ENCODE peak calls at places on chromosomes 13 and 19, in six cellular contexts. One of them, this sample, is unnamed.
A peak's percentile ranks its signal among the peaks of the same experiment; 100 is the strongest.

GRCh38 chr13:73141292-73141771 is 82.5 kb downstream of the KLF5 start:
- DNase-seq in fibroblast of villous mesenchyme: no peak
- DNase-seq in cardiac muscle cell: peak; percentile 16
- DNase-seq in lower leg skin: no peak
- DNase-seq in choroid plexus epithelial cell: peak; percentile 28
- DNase-seq in NB4: no peak
- DNase-seq in this sample: no peak

GRCh38 chr13:43587376-43587775 is 199.4 kb downstream of the ENOX1 start:
- DNase-seq in fibroblast of villous mesenchyme: no peak
- DNase-seq in lower leg skin: no peak
- DNase-seq in cardiac muscle cell: no peak
- DNase-seq in choroid plexus epithelial cell: no peak
- DNase-seq in NB4: no peak
- DNase-seq in this sample: no peak

GRCh38 chr19:31838163-31838798 is 489.0 kb upstream of the TSHZ3 start:
- DNase-seq in cardiac muscle cell: no peak
- DNase-seq in lower leg skin: no peak
- DNase-seq in choroid plexus epithelial cell: no peak
- DNase-seq in fibroblast of villous mesenchyme: no peak
- DNase-seq in NB4: no peak
- DNase-seq in this sample: no peak

GRCh38 chr13:47546265-47546962 is 454.7 kb downstream of the SUCLA2 start:
- DNase-seq in lower leg skin: no peak
- DNase-seq in choroid plexus epithelial cell: no peak
- DNase-seq in cardiac muscle cell: no peak
- DNase-seq in NB4: no peak
- DNase-seq in fibroblast of villous mesenchyme: no peak
- DNase-seq in this sample: no peak

GRCh38 chr13:66778461-66778860 is 451.7 kb downstream of the PCDH9 start:
- DNase-seq in NB4: peak; percentile 2
- DNase-seq in choroid plexus epithelial cell: peak; percentile 19
- DNase-seq in cardiac muscle cell: no peak
- DNase-seq in lower leg skin: no peak
- DNase-seq in fibroblast of villous mesenchyme: peak; percentile 0
- DNase-seq in this sample: no peak

GRCh38 chr13:24053505-24054251 is 106.8 kb upstream of the SPATA13 start:
- DNase-seq in lower leg skin: no peak
- DNase-seq in NB4: peak; percentile 70
- DNase-seq in choroid plexus epithelial cell: peak; percentile 81
- DNase-seq in fibroblast of villous mesenchyme: peak; percentile 67
- DNase-seq in cardiac muscle cell: peak; percentile 73
- DNase-seq in this sample: peak; percentile 57

GRCh38 chr19:51119675-51120074 is 5.0 kb upstream of the SIGLEC9 start:
- DNase-seq in NB4: no peak
- DNase-seq in cardiac muscle cell: no peak
- DNase-seq in lower leg skin: no peak
- DNase-seq in choroid plexus epithelial cell: no peak
- DNase-seq in fibroblast of villous mesenchyme: no peak
- DNase-seq in this sample: no peak

GRCh38 chr13:35747594-35747993 is 271.1 kb upstream of the MAB21L1 start:
- DNase-seq in lower leg skin: no peak
- DNase-seq in choroid plexus epithelial cell: no peak
- DNase-seq in fibroblast of villous mesenchyme: no peak
- DNase-seq in NB4: no peak
- DNase-seq in cardiac muscle cell: no peak
- DNase-seq in this sample: no peak

GRCh38 chr19:53951947-53952346 is 10.8 kb upstream of the CACNG8 start:
- DNase-seq in choroid plexus epithelial cell: no peak
- DNase-seq in fibroblast of villous mesenchyme: no peak
- DNase-seq in cardiac muscle cell: no peak
- DNase-seq in NB4: no peak
- DNase-seq in lower leg skin: no peak
- DNase-seq in this sample: no peak

GRCh38 chr19:3028305-3029069 is 593 bp downstream of the TLE2 start:
- DNase-seq in fibroblast of villous mesenchyme: no peak
- DNase-seq in cardiac muscle cell: no peak
- DNase-seq in choroid plexus epithelial cell: no peak
- DNase-seq in lower leg skin: no peak
- DNase-seq in NB4: no peak
- DNase-seq in this sample: no peak

GRCh38 chr13:38905861-38906260 is 84.8 kb downstream of the STOML3 start:
- DNase-seq in choroid plexus epithelial cell: no peak
- DNase-seq in NB4: no peak
- DNase-seq in fibroblast of villous mesenchyme: no peak
- DNase-seq in lower leg skin: no peak
- DNase-seq in cardiac muscle cell: no peak
- DNase-seq in this sample: no peak

GRCh38 chr13:79776538-79776937 is 295.6 kb downstream of the NDFIP2 start:
- DNase-seq in lower leg skin: no peak
- DNase-seq in fibroblast of villous mesenchyme: peak; percentile 55
- DNase-seq in cardiac muscle cell: no peak
- DNase-seq in NB4: peak; percentile 15
- DNase-seq in choroid plexus epithelial cell: peak; percentile 26
- DNase-seq in this sample: no peak

GRCh38 chr13:94416454-94417080 is 62.9 kb downstream of the DCT start:
- DNase-seq in NB4: peak; percentile 37
- DNase-seq in choroid plexus epithelial cell: peak; percentile 67
- DNase-seq in cardiac muscle cell: peak; percentile 82
- DNase-seq in lower leg skin: no peak
- DNase-seq in fibroblast of villous mesenchyme: peak; percentile 58
- DNase-seq in this sample: peak; percentile 34

GRCh38 chr19:28334419-28334818 is 878.5 kb downstream of the UQCRFS1 start:
- DNase-seq in choroid plexus epithelial cell: no peak
- DNase-seq in NB4: no peak
- DNase-seq in fibroblast of villous mesenchyme: no peak
- DNase-seq in cardiac muscle cell: no peak
- DNase-seq in lower leg skin: no peak
- DNase-seq in this sample: no peak

GRCh38 chr13:110361365-110361911 is 54.4 kb downstream of the COL4A2 start:
- DNase-seq in NB4: no peak
- DNase-seq in fibroblast of villous mesenchyme: peak; percentile 93
- DNase-seq in choroid plexus epithelial cell: peak; percentile 98
- DNase-seq in lower leg skin: peak; percentile 90
- DNase-seq in cardiac muscle cell: peak; percentile 42
- DNase-seq in this sample: no peak

GRCh38 chr19:6227941-6228325 is 51.8 kb downstream of the MLLT1 start:
- DNase-seq in choroid plexus epithelial cell: no peak
- DNase-seq in fibroblast of villous mesenchyme: no peak
- DNase-seq in lower leg skin: no peak
- DNase-seq in NB4: no peak
- DNase-seq in cardiac muscle cell: no peak
- DNase-seq in this sample: no peak

GRCh38 chr13:82751221-82751620 is 1131.1 kb downstream of the SLITRK1 start:
- DNase-seq in choroid plexus epithelial cell: no peak
- DNase-seq in NB4: no peak
- DNase-seq in lower leg skin: no peak
- DNase-seq in fibroblast of villous mesenchyme: no peak
- DNase-seq in cardiac muscle cell: no peak
- DNase-seq in this sample: no peak

GRCh38 chr19:37907735-37908066 is 693 bp downstream of the SIPA1L3 start:
- DNase-seq in NB4: no peak
- DNase-seq in choroid plexus epithelial cell: no peak
- DNase-seq in fibroblast of villous mesenchyme: peak; percentile 6
- DNase-seq in cardiac muscle cell: no peak
- DNase-seq in lower leg skin: no peak
- DNase-seq in this sample: no peak

DNA sequence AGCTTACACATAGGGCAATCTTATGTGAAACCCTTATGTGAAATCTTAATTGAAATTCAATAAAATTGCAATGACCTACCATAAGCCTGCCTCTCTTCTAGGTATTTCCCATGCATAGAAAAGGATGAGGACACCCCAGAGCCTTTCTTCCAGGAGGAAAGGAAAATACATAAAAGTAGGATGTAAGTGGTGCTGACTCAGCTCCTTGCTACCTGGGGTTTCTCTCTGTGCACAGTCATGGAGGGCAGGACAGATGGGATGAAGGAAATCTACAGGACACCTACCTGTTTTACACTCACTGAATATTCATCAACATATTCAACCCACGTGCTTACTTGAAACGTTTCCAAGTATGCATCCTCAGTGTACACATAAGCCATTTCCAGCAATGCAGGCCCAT is 1299.2 kb upstream of the SLC10A2 start:
- DNase-seq in cardiac muscle cell: no peak
- DNase-seq in lower leg skin: no peak
- DNase-seq in choroid plexus epithelial cell: no peak
- DNase-seq in NB4: no peak
- DNase-seq in fibroblast of villous mesenchyme: no peak
- DNase-seq in this sample: no peak
- TF ChIP-seq CTCF in cardiac muscle cell: no peak
- TF ChIP-seq CTCF in lower leg skin: no peak
- TF ChIP-seq CTCF in choroid plexus epithelial cell: no peak
- TF ChIP-seq CTCF in NB4: no peak
- TF ChIP-seq CTCF in fibroblast of villous mesenchyme: no peak
- TF ChIP-seq CTCF in this sample: no peak

GRCh38 chr19:9916719-9917118 is 19.6 kb downstream of the OLFM2 start:
- DNase-seq in cardiac muscle cell: no peak
- DNase-seq in fibroblast of villous mesenchyme: no peak
- DNase-seq in NB4: no peak
- DNase-seq in lower leg skin: no peak
- DNase-seq in choroid plexus epithelial cell: no peak
- DNase-seq in this sample: no peak

GRCh38 chr19:9913237-9914000 is 22.9 kb downstream of the OLFM2 start:
- DNase-seq in lower leg skin: no peak
- DNase-seq in choroid plexus epithelial cell: no peak
- DNase-seq in NB4: no peak
- DNase-seq in cardiac muscle cell: peak; percentile 71
- DNase-seq in fibroblast of villous mesenchyme: peak; percentile 8
- DNase-seq in this sample: peak; percentile 66

GRCh38 chr19:9912551-9913236 is 23.6 kb downstream of the OLFM2 start:
- DNase-seq in fibroblast of villous mesenchyme: no peak
- DNase-seq in NB4: no peak
- DNase-seq in choroid plexus epithelial cell: no peak
- DNase-seq in lower leg skin: no peak
- DNase-seq in cardiac muscle cell: no peak
- DNase-seq in this sample: no peak

GRCh38 chr19:9914001-9914314 is 22.4 kb downstream of the OLFM2 start:
- DNase-seq in lower leg skin: no peak
- DNase-seq in NB4: no peak
- DNase-seq in fibroblast of villous mesenchyme: no peak
- DNase-seq in cardiac muscle cell: no peak
- DNase-seq in choroid plexus epithelial cell: no peak
- DNase-seq in this sample: no peak

DNA sequence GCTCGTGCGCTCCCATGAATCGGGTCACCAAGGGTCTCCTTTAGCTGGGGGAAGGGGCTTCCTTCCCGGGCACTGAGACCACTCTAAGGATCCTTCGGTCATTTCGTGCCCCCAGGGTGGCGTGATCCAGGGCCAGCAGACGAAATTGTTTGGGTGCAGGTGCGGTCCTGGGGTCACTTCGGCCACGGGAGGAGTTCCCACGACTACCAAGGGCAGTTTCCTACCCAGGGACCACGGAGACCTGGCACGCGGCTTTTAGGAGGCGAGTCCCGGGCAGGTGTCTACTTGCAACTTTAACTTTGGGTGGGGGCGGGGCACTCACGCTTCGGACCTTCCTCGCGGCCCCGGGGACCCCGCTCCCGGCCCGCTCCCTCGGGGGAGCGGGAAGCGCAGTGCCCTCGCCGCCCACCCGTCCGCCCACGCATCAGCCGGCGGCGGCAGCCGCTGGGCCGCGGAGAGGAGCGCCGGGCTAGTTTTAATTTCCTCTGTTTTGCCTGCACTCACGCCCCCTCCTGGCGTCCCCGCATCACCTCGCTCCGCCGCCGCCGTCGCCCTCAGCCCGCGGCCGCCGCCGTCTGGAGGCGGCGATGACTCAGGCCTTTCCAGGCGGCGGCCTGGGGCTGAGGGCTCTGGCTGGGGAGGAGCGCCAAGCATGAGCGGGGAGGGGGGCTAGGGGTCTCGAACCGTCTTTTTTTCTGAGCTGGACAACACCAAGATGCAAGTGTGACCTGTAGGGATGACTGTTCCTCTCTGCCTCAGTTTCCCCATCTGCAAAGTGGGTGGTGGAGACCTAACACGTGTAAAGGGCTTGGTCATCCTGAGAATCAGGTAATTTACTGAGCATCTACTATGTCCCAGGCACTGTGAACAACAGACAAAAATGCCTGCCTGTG is 21.8 kb downstream of the OLFM2 start:
- DNase-seq in NB4: peak; percentile 97
- DNase-seq in lower leg skin: peak; percentile 93
- DNase-seq in cardiac muscle cell: peak; percentile 89
- DNase-seq in choroid plexus epithelial cell: peak; percentile 79
- DNase-seq in fibroblast of villous mesenchyme: peak; percentile 85
- DNase-seq in this sample: peak; percentile 86
- TF ChIP-seq CTCF in NB4: peak; percentile 93
- TF ChIP-seq CTCF in lower leg skin: no peak
- TF ChIP-seq CTCF in cardiac muscle cell: peak; percentile 64
- TF ChIP-seq CTCF in choroid plexus epithelial cell: peak; percentile 40
- TF ChIP-seq CTCF in fibroblast of villous mesenchyme: peak; percentile 52
- TF ChIP-seq CTCF in this sample: peak; percentile 52

GRCh38 chr19:33871605-33872004 is 74.9 kb downstream of the KCTD15 start:
- DNase-seq in fibroblast of villous mesenchyme: no peak
- DNase-seq in choroid plexus epithelial cell: no peak
- DNase-seq in cardiac muscle cell: no peak
- DNase-seq in lower leg skin: peak; percentile 15
- DNase-seq in NB4: no peak
- DNase-seq in this sample: no peak

GRCh38 chr19:33868076-33868735 is 71.5 kb downstream of the KCTD15 start:
- DNase-seq in choroid plexus epithelial cell: peak; percentile 8
- DNase-seq in NB4: no peak
- DNase-seq in lower leg skin: peak; percentile 74
- DNase-seq in fibroblast of villous mesenchyme: no peak
- DNase-seq in cardiac muscle cell: no peak
- DNase-seq in this sample: no peak

GRCh38 chr19:33866696-33867095 is 70.0 kb downstream of the KCTD15 start:
- DNase-seq in NB4: no peak
- DNase-seq in lower leg skin: peak; percentile 48
- DNase-seq in cardiac muscle cell: no peak
- DNase-seq in choroid plexus epithelial cell: no peak
- DNase-seq in fibroblast of villous mesenchyme: no peak
- DNase-seq in this sample: no peak

GRCh38 chr19:33865306-33865705 is 68.6 kb downstream of the KCTD15 start:
- DNase-seq in fibroblast of villous mesenchyme: no peak
- DNase-seq in choroid plexus epithelial cell: no peak
- DNase-seq in lower leg skin: peak; percentile 75
- DNase-seq in NB4: no peak
- DNase-seq in cardiac muscle cell: no peak
- DNase-seq in this sample: no peak

GRCh38 chr19:33868821-33869412 is 72.2 kb downstream of the KCTD15 start:
- DNase-seq in lower leg skin: peak; percentile 82
- DNase-seq in cardiac muscle cell: peak; percentile 30
- DNase-seq in NB4: no peak
- DNase-seq in fibroblast of villous mesenchyme: peak; percentile 17
- DNase-seq in choroid plexus epithelial cell: peak; percentile 51
- DNase-seq in this sample: peak; percentile 36
- TF ChIP-seq CTCF in lower leg skin: no peak
- TF ChIP-seq CTCF in cardiac muscle cell: no peak
- TF ChIP-seq CTCF in NB4: no peak
- TF ChIP-seq CTCF in fibroblast of villous mesenchyme: no peak
- TF ChIP-seq CTCF in choroid plexus epithelial cell: peak; percentile 27
- TF ChIP-seq CTCF in this sample: no peak

DNA sequence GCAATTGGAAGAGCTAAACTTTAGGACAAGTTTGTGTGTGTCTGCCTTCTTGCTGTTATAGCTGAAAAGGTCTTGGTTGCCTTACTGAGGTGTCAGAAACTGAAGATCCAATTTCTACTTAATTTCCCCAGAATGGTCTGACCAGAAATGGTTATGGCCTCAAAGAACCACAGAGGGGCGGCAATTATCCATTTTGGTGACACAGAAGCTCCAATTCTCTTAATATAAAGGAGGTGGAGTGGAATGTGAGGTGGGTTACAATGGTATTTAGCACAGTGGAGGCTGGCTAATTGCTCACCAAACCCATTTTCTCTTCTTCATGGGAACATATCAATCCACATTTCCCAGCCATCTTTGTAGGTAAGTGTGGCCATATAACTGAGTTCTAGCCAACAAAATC is 1157.2 kb downstream of the OLFM4 start:
- DNase-seq in choroid plexus epithelial cell: no peak
- DNase-seq in cardiac muscle cell: peak; percentile 48
- DNase-seq in fibroblast of villous mesenchyme: no peak
- DNase-seq in NB4: peak; percentile 42
- DNase-seq in lower leg skin: no peak
- DNase-seq in this sample: peak; percentile 26
- TF ChIP-seq CTCF in choroid plexus epithelial cell: no peak
- TF ChIP-seq CTCF in cardiac muscle cell: no peak
- TF ChIP-seq CTCF in fibroblast of villous mesenchyme: no peak
- TF ChIP-seq CTCF in NB4: peak; percentile 36
- TF ChIP-seq CTCF in lower leg skin: no peak
- TF ChIP-seq CTCF in this sample: peak; percentile 49